ENCODE peak calls at places on chromosome 2, in six cellular contexts. V, W, T, F, C and X are unnamed samples.

GRCh38 chr2:204505946-204506345 is 39.3 kb upstream of the PARD3B start:
- DNase-seq in V (no peak), W (no peak), T (no peak), F (no peak), C (peak; percentile 65), X (peak; percentile 74)

GRCh38 chr2:9739508-9739907 is 103.8 kb upstream of the TAF1B start:
- DNase-seq in V (no peak), W (peak; percentile 28), T (peak; percentile 35), F (no peak), C (no peak), X (no peak)

GRCh38 chr2:95390272-95390880 is 12.1 kb upstream of the FAHD2A start:
- DNase-seq in V (no peak), W (no peak), T (no peak), F (no peak), C (no peak), X (no peak)

GRCh38 chr2:79271456-79271855 is 111.9 kb upstream of the REG3A start:
- DNase-seq in V (no peak), W (no peak), T (no peak), F (no peak), C (no peak), X (no peak)

GRCh38 chr2:132929786-132930185 is 259.8 kb upstream of the LYPD1 start:
- DNase-seq in V (no peak), W (no peak), T (no peak), F (no peak), C (no peak), X (peak; percentile 30)

GRCh38 chr2:26904839-26905238 is 56.9 kb downstream of the DPYSL5 start:
- DNase-seq in V (no peak), W (no peak), T (no peak), F (no peak), C (no peak), X (no peak)

GRCh38 chr2:98907966-98908905 is 27.8 kb downstream of the CRACDL start:
- DNase-seq in V (no peak), W (no peak), T (no peak), F (peak; percentile 20), C (no peak), X (peak; percentile 32)

GRCh38 chr2:233513953-233514655 is 52.5 kb downstream of the USP40 start:
- DNase-seq in V (no peak), W (no peak), T (no peak), F (no peak), C (no peak), X (no peak)

GRCh38 chr2:240921319-240922233 is 15.4 kb downstream of the CROCC2 start:
- DNase-seq in V (no peak), W (no peak), T (peak; percentile 81), F (peak; percentile 78), C (peak; percentile 95), X (peak; percentile 95)

GRCh38 chr2:55585451-55586079 is 31.9 kb downstream of the PPP4R3B start:
- DNase-seq in V (no peak), W (no peak), T (peak; percentile 63), F (peak; percentile 20), C (peak; percentile 77), X (peak; percentile 30)

GRCh38 chr2:230671117-230671516 is 41.5 kb upstream of the CAB39 start:
- DNase-seq in V (no peak), W (no peak), T (peak; percentile 70), F (no peak), C (peak; percentile 78), X (peak; percentile 95)

GRCh38 chr2:241862093-241862492 is 3.4 kb upstream of the PDCD1 start:
- DNase-seq in V (no peak), W (no peak), T (no peak), F (no peak), C (no peak), X (no peak)